ENCODE peak calls at places on chromosomes 12 and 14, in five cellular contexts. Z is K562, T is sigmoid colon, F is suprapubic skin, J is ovary. I is an unnamed sample. For H3K27me3, the result is how much of the 10 kb centered on the place peaks cover.

GRCh38 chr14:74945261-74945851 is 10.0 kb downstream of the PGF start:
- DNase-seq in F (no peak), T (peak), Z (peak), J (no peak), I (no peak)

GRCh38 chr12:57216014-57216891 is at the start of gene NXPH4:
- DNase-seq in F (no peak), Z (peak), T (no peak), J (peak), I (peak)

GRCh38 chr12:6699989-6700645 is 498 bp downstream of the PIANP start:
- DNase-seq in F (no peak), J (no peak), Z (peak), T (peak), I (no peak)

GRCh38 chr12:116761499-116761898 is 23.4 kb downstream of the RNFT2 start:
- DNase-seq in Z (no peak), T (peak), F (no peak), J (no peak), I (no peak)

GRCh38 chr12:43099691-43100163 is 452.3 kb downstream of the ADAMTS20 start:
- DNase-seq in F (no peak), Z (no peak), J (no peak), T (no peak), I (no peak)

GRCh38 chr12:87796961-87797516 is 232.2 kb downstream of the C12orf50 start:
- DNase-seq in F (no peak), J (no peak), Z (no peak), T (no peak), I (no peak)

GRCh38 chr14:102138935-102139247 is 806 bp upstream of the WDR20 start:
- DNase-seq in J (no peak), Z (no peak), T (no peak), F (no peak), I (no peak)

GRCh38 chr12:82383930-82384513 is 25.7 kb downstream of the METTL25 start:
- DNase-seq in J (no peak), T (no peak), F (no peak), Z (no peak), I (no peak)

GRCh38 chr12:21773263-21773741 is 1.2 kb downstream of the KCNJ8 start:
- DNase-seq in T (peak), Z (peak), J (peak), F (no peak), I (no peak)

GRCh38 chr14:100159865-100160533 is 554 bp upstream of the DEGS2 start:
- DNase-seq in Z (no peak), F (no peak), T (no peak), J (no peak), I (no peak)
- H3K27me3 ChIP-seq in Z (under half), F (under half), T (half or more), J (under half), I (under half)

GRCh38 chr12:76035045-76035444 is 3.5 kb upstream of the PHLDA1 start:
- DNase-seq in T (no peak), F (no peak), Z (no peak), J (no peak), I (no peak)

GRCh38 chr12:76031414-76032042 is at the start of gene PHLDA1:
- DNase-seq in Z (peak), F (peak), J (peak), T (peak), I (peak)

GRCh38 chr12:76032043-76032981 is 736 bp upstream of the PHLDA1 start:
- DNase-seq in F (peak), Z (peak), J (peak), T (peak), I (peak)

GRCh38 chr12:76031081-76031413 is 529 bp downstream of the PHLDA1 start:
- DNase-seq in J (no peak), Z (no peak), F (no peak), T (no peak), I (no peak)

GRCh38 chr12:76033116-76034001 is 1.8 kb upstream of the PHLDA1 start:
- DNase-seq in Z (no peak), J (no peak), T (no peak), F (no peak), I (no peak)
- TF ChIP-seq EP300 in Z (peak), J (no peak), T (no peak), F (no peak), I (no peak)

DNA sequence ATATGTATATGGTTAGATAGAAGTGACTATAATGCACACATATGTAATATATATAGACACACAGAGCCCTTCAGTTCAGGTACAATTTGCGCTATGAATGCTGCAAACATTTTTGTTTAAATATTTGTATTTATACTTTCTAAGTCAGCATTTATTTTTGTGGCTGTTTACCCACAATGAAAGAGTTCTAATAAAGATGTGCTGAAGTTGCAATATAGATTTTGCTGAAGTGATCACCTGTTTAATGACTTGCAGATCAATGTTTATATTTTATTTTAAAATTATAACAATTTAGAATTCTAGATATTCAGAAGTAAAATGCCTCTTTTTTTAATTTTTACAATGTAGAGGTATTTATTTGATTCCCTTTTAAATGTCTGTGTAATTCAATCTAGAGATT is 3.5 kb downstream of the FOXG1 start:
- DNase-seq in Z (no peak), J (no peak), F (no peak), T (no peak), I (no peak)
- H3K27me3 ChIP-seq in Z (under half), J (under half), F (half or more), T (half or more), I (under half)

GRCh38 chr12:51008329-51008728 is 17.9 kb downstream of the SLC11A2 start:
- DNase-seq in Z (no peak), F (no peak), T (no peak), J (no peak), I (no peak)

GRCh38 chr12:51001799-51002198 is 24.4 kb downstream of the SLC11A2 start:
- DNase-seq in T (no peak), J (no peak), F (no peak), Z (no peak), I (no peak)

GRCh38 chr12:51004504-51004903 is 21.7 kb downstream of the SLC11A2 start:
- DNase-seq in T (no peak), J (no peak), F (no peak), Z (no peak), I (no peak)

GRCh38 chr12:51009038-51009437 is 17.1 kb downstream of the SLC11A2 start:
- DNase-seq in J (no peak), Z (no peak), F (no peak), T (peak), I (peak)

DNA sequence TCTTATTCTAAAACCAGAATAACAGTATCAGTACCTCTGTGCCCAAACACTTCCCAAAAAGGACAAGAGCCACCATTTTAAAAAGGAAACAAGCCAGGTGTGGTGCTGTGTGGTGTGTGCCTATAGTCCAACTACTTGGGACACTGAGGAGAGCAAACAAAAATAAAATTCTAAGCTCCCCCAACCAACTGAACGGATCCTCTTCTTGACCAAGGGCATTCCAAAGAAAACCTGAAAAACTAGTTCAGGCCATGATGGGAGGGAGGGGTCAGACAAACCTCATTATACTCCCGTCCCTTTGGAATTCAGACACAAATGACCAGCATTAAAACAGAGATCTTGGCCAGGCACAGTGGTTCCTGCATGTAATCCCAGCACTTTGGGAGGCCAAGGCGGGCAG is 20.5 kb downstream of the SLC11A2 start:
- DNase-seq in T (no peak), J (no peak), Z (no peak), F (no peak), I (no peak)
- TF ChIP-seq EP300 in T (no peak), J (no peak), Z (no peak), F (no peak), I (no peak)

DNA sequence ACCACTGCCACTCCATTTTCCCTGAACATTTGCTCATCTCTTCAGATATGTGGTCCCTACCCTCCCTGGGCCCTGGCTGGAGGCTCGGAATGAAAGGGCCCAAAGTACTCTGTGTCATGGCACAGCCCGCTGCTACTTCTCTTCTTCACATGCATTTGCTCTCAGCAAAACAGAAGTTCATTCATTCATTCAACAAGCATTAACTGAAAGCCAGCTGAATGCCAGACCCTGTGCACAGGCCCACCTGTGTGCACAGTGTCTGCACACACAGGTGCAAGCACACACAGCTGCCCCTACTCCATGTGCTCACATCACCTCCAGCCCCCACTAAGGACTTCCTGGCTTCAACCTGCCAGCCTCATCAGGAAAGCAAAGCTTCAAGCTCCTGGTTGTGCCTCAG is 7.8 kb downstream of the WNT1 start:
- DNase-seq in F (no peak), Z (no peak), J (no peak), T (no peak), I (no peak)
- H3K27me3 ChIP-seq in F (half or more), Z (under half), J (under half), T (half or more), I (half or more)

DNA sequence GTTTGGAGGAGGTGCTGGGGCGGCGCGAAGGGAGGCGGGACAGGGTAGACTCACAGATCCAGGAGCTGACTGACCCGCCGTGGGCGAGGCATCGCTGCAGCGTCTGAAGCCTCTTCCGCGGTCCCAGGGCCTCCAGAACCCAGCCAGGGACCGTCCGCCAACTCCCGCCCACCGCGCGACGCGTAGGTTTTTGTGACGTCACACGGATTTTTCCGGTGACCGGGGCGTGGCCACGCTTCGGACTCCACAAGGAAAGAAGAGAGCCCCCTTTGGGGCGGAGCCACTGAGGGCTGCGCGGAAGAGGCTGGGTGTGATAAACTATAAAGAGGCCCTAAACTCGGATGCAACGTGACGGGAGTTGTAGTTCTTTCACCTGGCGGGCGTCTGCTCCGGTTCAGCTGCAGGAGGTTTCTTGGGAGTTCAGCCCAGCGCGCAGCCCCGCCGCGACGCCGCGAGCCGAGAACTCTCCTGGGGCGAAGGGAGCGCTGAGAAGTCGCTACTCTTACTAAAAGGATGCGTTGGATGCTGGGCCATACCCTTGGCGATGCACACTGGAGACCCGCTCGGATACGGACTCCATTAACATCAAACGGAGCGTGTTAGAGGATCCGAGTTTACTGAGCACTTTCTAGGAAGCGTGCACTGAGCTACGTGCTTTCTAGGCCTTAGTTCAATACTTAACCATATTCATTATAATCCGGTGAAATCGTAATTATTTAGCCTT is at the start of gene AMN1:
- DNase-seq in Z (peak), T (peak), J (peak), F (peak), I (peak)
- TF ChIP-seq EP300 in Z (peak), T (no peak), J (peak), F (no peak), I (no peak)

I was measured in stomach.